ENCODE peak calls at places on chromosome 5, in four cellular contexts. L is CD4-positive, CD25-positive, alpha-beta regulatory T cell; P is vagina; K is mucosa of descending colon. A is an unnamed sample.

GRCh38 chr5:882253-883185 is 10.1 kb downstream of the BRD9 start:
- DNase-seq in L (no peak), K (no peak), P (no peak), A (no peak)

GRCh38 chr5:174311531-174312269 is 266.2 kb downstream of the NSG2 start:
- DNase-seq in L (peak), K (peak), P (peak), A (no peak)

GRCh38 chr5:102226321-102226720 is 69.8 kb downstream of the SLCO4C1 start:
- DNase-seq in P (no peak), K (no peak), L (no peak), A (no peak)

GRCh38 chr5:140131967-140132409 is 6.3 kb downstream of the IGIP start:
- DNase-seq in P (peak), L (no peak), K (no peak), A (peak)

GRCh38 chr5:91048073-91048472 is 335.0 kb downstream of the ARRDC3 start:
- DNase-seq in L (no peak), P (no peak), K (no peak), A (no peak)

GRCh38 chr5:74578356-74579044 is 62.0 kb downstream of the ENC1 start:
- DNase-seq in P (no peak), K (no peak), L (no peak), A (no peak)

GRCh38 chr5:115648072-115648471 is 22.2 kb upstream of the TMED7 start:
- DNase-seq in L (no peak), K (no peak), P (no peak), A (no peak)

GRCh38 chr5:38329132-38329715 is 70.9 kb downstream of the EGFLAM start:
- DNase-seq in K (no peak), P (no peak), L (no peak), A (no peak)

GRCh38 chr5:59418766-59419165 is 474.8 kb downstream of the PDE4D start:
- DNase-seq in P (no peak), L (no peak), K (no peak), A (no peak)

GRCh38 chr5:149561848-149562247 is 10.6 kb upstream of the CSNK1A1 start:
- DNase-seq in K (no peak), L (no peak), P (no peak), A (peak)

A was measured in non-pigmented ciliary epithelial cell.